ENCODE peak calls at places on chromosome 15, in seven cellular contexts. B is cardiac fibroblast, M is SIG-M5, K is heart left ventricle, H is HT1080, S is progenitor cell of endocrine pancreas, O is glomerular endothelial cell. W is an unnamed sample.
A peak's percentile ranks its signal among the peaks of the same experiment; 100 is the strongest.

GRCh38 chr15:75203017-75203907 is 1.6 kb downstream of the C15orf39 start:
- DNase-seq in K (peak; percentile 72), M (no peak), H (no peak), O (no peak), S (no peak), B (peak; percentile 36), W (peak; percentile 32)

GRCh38 chr15:64906402-64906801 is 5.3 kb upstream of the ANKDD1A start:
- DNase-seq in M (no peak), O (no peak), H (no peak), B (no peak), S (no peak), K (no peak), W (no peak)

GRCh38 chr15:76196286-76196948 is 114.9 kb downstream of the ETFA start:
- DNase-seq in K (no peak), M (no peak), H (peak; percentile 88), B (peak; percentile 86), O (no peak), S (no peak), W (peak; percentile 25)

GRCh38 chr15:48761393-48762158 is 49.3 kb downstream of the CEP152 start:
- DNase-seq in M (no peak), O (no peak), B (no peak), H (no peak), S (no peak), K (no peak), W (no peak)

GRCh38 chr15:63986185-63986680 is 60.1 kb downstream of the DAPK2 start:
- DNase-seq in K (no peak), S (no peak), B (no peak), H (no peak), M (no peak), O (no peak), W (no peak)

GRCh38 chr15:89825264-89825940 is 10.8 kb upstream of the ANPEP start:
- DNase-seq in M (peak; percentile 73), K (no peak), O (no peak), B (no peak), S (no peak), H (no peak), W (no peak)

GRCh38 chr15:69086427-69087205 is 72.1 kb downstream of the NOX5 start:
- DNase-seq in S (no peak), K (no peak), M (no peak), O (no peak), H (no peak), B (no peak), W (no peak)

GRCh38 chr15:50182233-50183013 is 427 bp downstream of the SLC27A2 start:
- DNase-seq in H (no peak), M (no peak), S (peak; percentile 19), O (no peak), K (no peak), B (peak; percentile 28), W (peak; percentile 17)

GRCh38 chr15:71355268-71355667 is 240.0 kb downstream of the THSD4 start:
- DNase-seq in M (no peak), K (no peak), H (no peak), O (no peak), B (no peak), S (no peak), W (no peak)

GRCh38 chr15:47429376-47429775 is 287.9 kb upstream of the SEMA6D start:
- DNase-seq in M (no peak), S (no peak), B (peak; percentile 25), K (no peak), O (no peak), H (no peak), W (no peak)

GRCh38 chr15:42736178-42736792 is 643 bp downstream of the CDAN1 start:
- DNase-seq in S (no peak), K (no peak), B (peak; percentile 5), M (no peak), O (no peak), H (no peak), W (peak; percentile 15)

GRCh38 chr15:70815604-70816003 is 38.4 kb downstream of the LARP6 start:
- DNase-seq in O (no peak), M (no peak), S (no peak), H (no peak), K (no peak), B (no peak), W (no peak)

GRCh38 chr15:74631935-74632560 is 16.4 kb downstream of the CLK3 start:
- DNase-seq in H (peak; percentile 41), K (peak; percentile 79), M (no peak), S (peak; percentile 55), B (peak; percentile 61), O (no peak), W (peak; percentile 48)

GRCh38 chr15:60994842-60995495 is 234.1 kb downstream of the RORA start:
- DNase-seq in K (no peak), M (no peak), H (no peak), O (no peak), S (no peak), B (no peak), W (no peak)

GRCh38 chr15:90864507-90864906 is 3.9 kb upstream of the FURIN start:
- DNase-seq in M (no peak), O (no peak), H (no peak), B (no peak), S (no peak), K (no peak), W (no peak)

GRCh38 chr15:84731774-84732173 is 15.8 kb upstream of the SEC11A start:
- DNase-seq in B (peak; percentile 70), M (no peak), H (peak; percentile 36), K (no peak), S (no peak), O (no peak), W (no peak)

GRCh38 chr15:82810061-82810862 is 834 bp downstream of the WHAMM start:
- DNase-seq in B (peak; percentile 75), M (no peak), O (no peak), S (peak; percentile 51), K (peak; percentile 72), H (peak; percentile 54), W (peak; percentile 55)

GRCh38 chr15:86588413-86588812 is 508.7 kb downstream of the AGBL1 start:
- DNase-seq in K (no peak), H (peak; percentile 12), O (no peak), S (no peak), M (no peak), B (no peak), W (no peak)

GRCh38 chr15:26974120-26974780 is 3.3 kb downstream of the GABRG3 start:
- DNase-seq in K (no peak), O (no peak), S (no peak), H (no peak), M (no peak), B (peak; percentile 15), W (peak; percentile 49)

GRCh38 chr15:43208052-43209002 is 12.5 kb downstream of the EPB42 start:
- DNase-seq in O (no peak), M (no peak), B (no peak), K (no peak), S (no peak), H (no peak), W (no peak)

GRCh38 chr15:63940956-63941620 is 105.2 kb downstream of the DAPK2 start:
- DNase-seq in O (no peak), S (no peak), H (no peak), B (no peak), M (no peak), K (no peak), W (no peak)

GRCh38 chr15:95760508-95760907 is 570.0 kb upstream of the NR2F2 start:
- DNase-seq in K (no peak), B (peak; percentile 17), S (no peak), H (no peak), O (no peak), M (no peak), W (no peak)

GRCh38 chr15:39598186-39598850 is 17.4 kb downstream of the THBS1 start:
- DNase-seq in M (no peak), B (peak; percentile 67), O (peak; percentile 94), K (no peak), S (no peak), H (no peak), W (no peak)